ENCODE peak calls at places on chromosomes 6 and 20, in eight cellular contexts. U, Q, O, W, R, F, V and E are unnamed samples.

GRCh38 chr6:157510329-157511188 is 129.6 kb downstream of the ZDHHC14 start:
- ATAC-seq in U (no peak), Q (peak), O (no peak), W (no peak), R (no peak), F (no peak), V (no peak), E (no peak)

GRCh38 chr6:111406200-111406711 is 76.8 kb downstream of the REV3L start:
- ATAC-seq in U (no peak), Q (no peak), O (no peak), W (peak), R (peak), F (peak), V (peak), E (peak)

GRCh38 chr20:20465259-20465658 is 97.4 kb downstream of the INSM1 start:
- ATAC-seq in U (peak), Q (no peak), O (no peak), W (no peak), R (no peak), F (peak), V (no peak), E (no peak)

GRCh38 chr20:1417273-1417672 is 24.4 kb upstream of the FKBP1A start:
- ATAC-seq in U (no peak), Q (no peak), O (no peak), W (peak), R (no peak), F (no peak), V (no peak), E (no peak)

GRCh38 chr20:11905460-11906150 is 12.1 kb upstream of the BTBD3 start:
- ATAC-seq in U (peak), Q (no peak), O (peak), W (no peak), R (no peak), F (no peak), V (no peak), E (no peak)

GRCh38 chr20:30502670-30503069 is 754.8 kb upstream of the DEFB115 start:
- ATAC-seq in U (no peak), Q (no peak), O (no peak), W (peak), R (no peak), F (no peak), V (no peak), E (no peak)

GRCh38 chr20:62667530-62668440 is 25.5 kb downstream of the SLCO4A1 start:
- ATAC-seq in U (peak), Q (no peak), O (no peak), W (peak), R (no peak), F (no peak), V (no peak), E (no peak)

GRCh38 chr6:24833711-24834386 is 35.1 kb upstream of the ARMH2 start:
- ATAC-seq in U (no peak), Q (no peak), O (no peak), W (no peak), R (no peak), F (no peak), V (no peak), E (no peak)

GRCh38 chr20:1961374-1961773 is 32.5 kb downstream of the PDYN start:
- ATAC-seq in U (no peak), Q (no peak), O (no peak), W (no peak), R (no peak), F (peak), V (no peak), E (no peak)

GRCh38 chr20:3825526-3825925 is 5.2 kb downstream of the AP5S1 start:
- ATAC-seq in U (no peak), Q (no peak), O (no peak), W (no peak), R (no peak), F (no peak), V (no peak), E (no peak)

GRCh38 chr20:38591484-38592410 is 9.9 kb upstream of the ARHGAP40 start:
- ATAC-seq in U (no peak), Q (no peak), O (no peak), W (peak), R (no peak), F (no peak), V (no peak), E (no peak)

GRCh38 chr20:44357555-44358130 is 2.1 kb downstream of the HNF4A start:
- ATAC-seq in U (no peak), Q (no peak), O (no peak), W (no peak), R (no peak), F (peak), V (peak), E (no peak)

GRCh38 chr6:12181481-12181880 is 108.7 kb upstream of the EDN1 start:
- ATAC-seq in U (no peak), Q (no peak), O (no peak), W (no peak), R (no peak), F (no peak), V (no peak), E (no peak)

GRCh38 chr6:110033749-110034636 is 55.9 kb downstream of the GPR6 start:
- ATAC-seq in U (no peak), Q (no peak), O (no peak), W (peak), R (no peak), F (no peak), V (no peak), E (no peak)

GRCh38 chr6:170369439-170369838 is 62.9 kb downstream of the FAM120B start:
- ATAC-seq in U (no peak), Q (no peak), O (no peak), W (no peak), R (no peak), F (no peak), V (no peak), E (no peak)

GRCh38 chr6:7151381-7151780 is 43.6 kb downstream of the RREB1 start:
- ATAC-seq in U (peak), Q (no peak), O (no peak), W (no peak), R (no peak), F (no peak), V (no peak), E (no peak)

GRCh38 chr6:149451361-149452061 is 33.3 kb downstream of the ZC3H12D start:
- ATAC-seq in U (no peak), Q (peak), O (no peak), W (peak), R (no peak), F (no peak), V (peak), E (no peak)

GRCh38 chr6:37367557-37367956 is 13.8 kb downstream of the RNF8 start:
- ATAC-seq in U (no peak), Q (no peak), O (no peak), W (no peak), R (no peak), F (no peak), V (no peak), E (no peak)

GRCh38 chr20:56842086-56842485 is 213.0 kb downstream of the TFAP2C start:
- ATAC-seq in U (no peak), Q (no peak), O (no peak), W (no peak), R (no peak), F (no peak), V (no peak), E (no peak)

GRCh38 chr20:62382306-62383198 is 4.4 kb upstream of the RPS21 start:
- ATAC-seq in U (peak), Q (peak), O (peak), W (peak), R (peak), F (peak), V (peak), E (peak)

GRCh38 chr20:40268321-40269075 is 420.5 kb downstream of the MAFB start:
- ATAC-seq in U (no peak), Q (no peak), O (no peak), W (no peak), R (no peak), F (no peak), V (no peak), E (no peak)

GRCh38 chr20:57464642-57465211 is 60.2 kb downstream of the CTCFL start:
- ATAC-seq in U (peak), Q (no peak), O (peak), W (peak), R (no peak), F (no peak), V (peak), E (peak)

GRCh38 chr6:132314432-132314831 is 86.8 kb downstream of the MOXD1 start:
- ATAC-seq in U (no peak), Q (no peak), O (no peak), W (no peak), R (no peak), F (no peak), V (no peak), E (no peak)

GRCh38 chr6:119138906-119139541 is 60.6 kb upstream of the FAM184A start:
- ATAC-seq in U (no peak), Q (no peak), O (no peak), W (no peak), R (no peak), F (no peak), V (peak), E (no peak)

GRCh38 chr6:169935861-169936260 is 184.4 kb downstream of the ERMARD start:
- ATAC-seq in U (no peak), Q (no peak), O (no peak), W (no peak), R (no peak), F (no peak), V (no peak), E (no peak)

GRCh38 chr20:63746766-63747315 is 7.3 kb downstream of the SLC2A4RG start:
- ATAC-seq in U (no peak), Q (no peak), O (no peak), W (no peak), R (no peak), F (no peak), V (no peak), E (no peak)

GRCh38 chr6:15608406-15608805 is 54.4 kb downstream of the DTNBP1 start:
- ATAC-seq in U (peak), Q (no peak), O (peak), W (no peak), R (no peak), F (peak), V (peak), E (peak)

GRCh38 chr6:28351493-28351925 is 1.8 kb downstream of the ZKSCAN3 start:
- ATAC-seq in U (no peak), Q (no peak), O (no peak), W (no peak), R (no peak), F (no peak), V (no peak), E (no peak)

DNA sequence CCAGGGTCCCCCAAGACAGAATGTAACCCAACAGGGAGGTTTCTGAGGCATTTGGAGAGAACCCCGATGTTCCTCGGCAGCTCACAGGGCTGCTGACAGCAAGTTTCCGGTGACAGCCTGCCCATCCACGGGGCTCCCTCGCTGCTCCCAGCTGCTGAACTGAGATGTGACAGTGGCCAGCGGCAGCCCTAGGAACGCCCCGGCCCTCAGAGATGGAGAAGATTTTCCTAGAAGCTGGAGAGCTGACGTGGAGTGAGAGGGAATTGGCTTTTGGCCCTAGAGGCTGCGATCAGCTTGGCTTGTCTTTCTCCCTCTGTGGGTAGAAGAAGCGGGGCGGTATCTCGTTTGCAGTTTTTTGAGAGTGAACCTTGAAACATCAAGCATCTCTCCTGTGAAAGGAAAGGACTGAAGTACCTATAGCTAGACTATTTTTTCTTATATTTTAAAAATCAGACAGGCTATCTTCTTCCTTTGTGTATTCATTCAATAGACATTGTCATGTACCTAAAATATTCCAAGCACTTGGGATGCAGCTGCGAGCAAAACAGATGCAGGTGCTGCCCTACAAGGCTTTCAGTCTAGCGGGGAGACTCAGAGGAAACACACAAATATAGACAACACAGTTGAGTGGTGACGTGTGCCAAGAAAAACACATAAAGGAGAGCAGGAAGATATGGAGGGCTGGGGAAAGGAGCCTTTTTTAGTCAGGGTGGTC is 28.4 kb upstream of the NFATC2 start:
- ATAC-seq in U (peak), Q (no peak), O (no peak), W (no peak), R (peak), F (peak), V (peak), E (peak)
- H3K4me3 ChIP-seq in U (peak), Q (no peak), O (no peak), W (no peak), R (no peak), F (no peak), V (no peak), E (peak)

GRCh38 chr20:49482173-49482572 is 295 bp downstream of the KCNB1 start:
- ATAC-seq in U (no peak), Q (no peak), O (no peak), W (no peak), R (no peak), F (no peak), V (no peak), E (no peak)

GRCh38 chr20:49481116-49481515 is 1.4 kb downstream of the KCNB1 start:
- ATAC-seq in U (no peak), Q (no peak), O (no peak), W (no peak), R (no peak), F (no peak), V (no peak), E (no peak)

GRCh38 chr20:49483706-49484101 is 1.2 kb upstream of the KCNB1 start:
- ATAC-seq in U (no peak), Q (no peak), O (peak), W (peak), R (peak), F (peak), V (no peak), E (peak)

GRCh38 chr20:49483018-49483705 is 694 bp upstream of the KCNB1 start:
- ATAC-seq in U (no peak), Q (no peak), O (no peak), W (no peak), R (no peak), F (no peak), V (no peak), E (no peak)

GRCh38 chr20:49482621-49483017 is at the start of gene KCNB1:
- ATAC-seq in U (peak), Q (peak), O (peak), W (no peak), R (peak), F (peak), V (peak), E (peak)
- H3K4me3 ChIP-seq in U (peak), Q (no peak), O (no peak), W (peak), R (no peak), F (peak), V (no peak), E (peak)

GRCh38 chr6:101392561-101393230 is 812 bp upstream of the GRIK2 start:
- ATAC-seq in U (no peak), Q (no peak), O (no peak), W (peak), R (no peak), F (peak), V (no peak), E (no peak)
- H3K4me3 ChIP-seq in U (peak), Q (no peak), O (no peak), W (peak), R (no peak), F (peak), V (no peak), E (peak)

GRCh38 chr6:41503841-41504525 is 42.2 kb upstream of the FOXP4 start:
- ATAC-seq in U (peak), Q (no peak), O (peak), W (peak), R (peak), F (peak), V (peak), E (no peak)

GRCh38 chr6:41502607-41503434 is 43.4 kb upstream of the FOXP4 start:
- ATAC-seq in U (no peak), Q (no peak), O (no peak), W (no peak), R (no peak), F (peak), V (peak), E (no peak)

GRCh38 chr6:41503435-41503768 is 42.8 kb upstream of the FOXP4 start:
- ATAC-seq in U (no peak), Q (no peak), O (no peak), W (no peak), R (no peak), F (no peak), V (no peak), E (no peak)

GRCh38 chr6:41505084-41506049 is 40.8 kb upstream of the FOXP4 start:
- ATAC-seq in U (peak), Q (no peak), O (peak), W (peak), R (peak), F (peak), V (peak), E (peak)

GRCh38 chr6:41504526-41505021 is 41.6 kb upstream of the FOXP4 start:
- ATAC-seq in U (peak), Q (no peak), O (no peak), W (peak), R (peak), F (no peak), V (no peak), E (peak)
- H3K4me3 ChIP-seq in U (peak), Q (no peak), O (no peak), W (peak), R (peak), F (peak), V (peak), E (peak)

GRCh38 chr6:48071833-48072232 is 39.2 kb downstream of the PTCHD4 start:
- ATAC-seq in U (no peak), Q (no peak), O (no peak), W (no peak), R (no peak), F (no peak), V (no peak), E (no peak)

GRCh38 chr6:48068326-48069191 is 42.4 kb downstream of the PTCHD4 start:
- ATAC-seq in U (no peak), Q (no peak), O (no peak), W (peak), R (no peak), F (peak), V (peak), E (no peak)

GRCh38 chr6:48067148-48067709 is 43.8 kb downstream of the PTCHD4 start:
- ATAC-seq in U (no peak), Q (no peak), O (no peak), W (no peak), R (no peak), F (no peak), V (no peak), E (no peak)

GRCh38 chr6:48074368-48074767 is 36.6 kb downstream of the PTCHD4 start:
- ATAC-seq in U (no peak), Q (no peak), O (no peak), W (no peak), R (no peak), F (no peak), V (no peak), E (no peak)

GRCh38 chr6:48069280-48069679 is 41.7 kb downstream of the PTCHD4 start:
- ATAC-seq in U (no peak), Q (no peak), O (no peak), W (no peak), R (no peak), F (peak), V (peak), E (no peak)
- H3K4me3 ChIP-seq in U (no peak), Q (no peak), O (no peak), W (peak), R (no peak), F (peak), V (no peak), E (peak)

DNA sequence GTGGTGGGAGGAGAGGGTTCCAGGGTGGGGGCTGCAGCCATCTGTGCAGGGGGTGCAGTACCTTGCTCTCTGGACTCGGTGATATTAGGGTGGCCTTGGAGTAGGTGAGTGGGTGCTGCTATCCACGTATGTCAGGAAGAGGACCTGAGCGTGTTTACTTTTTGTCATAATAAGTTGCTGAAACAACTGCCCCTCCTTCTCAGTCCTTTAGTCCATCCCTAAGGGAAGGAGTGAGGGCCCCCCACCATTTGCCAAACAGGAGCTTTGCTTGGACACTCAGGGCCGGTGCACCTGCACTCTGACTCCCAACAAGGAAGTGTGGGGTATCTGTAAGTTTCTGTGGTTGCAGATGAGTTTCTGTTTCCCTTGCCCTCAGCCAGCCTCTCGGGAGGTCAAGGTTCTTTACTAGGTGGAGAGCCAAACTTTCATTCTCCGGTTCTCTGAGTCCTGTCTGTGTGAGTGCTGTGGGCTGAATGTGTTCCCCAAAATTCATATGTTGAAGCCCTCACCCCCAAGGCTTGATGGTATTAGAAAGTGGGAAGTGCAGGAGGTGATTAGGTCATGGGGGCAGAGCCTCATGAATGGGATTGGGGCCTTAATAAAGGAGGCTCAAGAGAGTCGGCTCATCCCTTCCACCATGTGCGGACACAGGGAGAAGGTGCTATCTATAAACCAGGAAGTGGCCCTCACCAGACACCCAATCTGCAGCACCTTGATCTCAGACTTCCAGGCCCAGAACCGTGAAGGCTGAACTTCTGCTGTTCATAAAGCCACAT is 19.7 kb upstream of the CCR6 start:
- ATAC-seq in U (no peak), Q (no peak), O (no peak), W (no peak), R (no peak), F (no peak), V (no peak), E (no peak)
- H3K4me3 ChIP-seq in U (no peak), Q (no peak), O (no peak), W (no peak), R (no peak), F (no peak), V (no peak), E (no peak)

GRCh38 chr6:128499079-128499705 is 21.2 kb downstream of the PTPRK start:
- ATAC-seq in U (no peak), Q (no peak), O (peak), W (no peak), R (no peak), F (no peak), V (peak), E (no peak)
- H3K4me3 ChIP-seq in U (no peak), Q (no peak), O (no peak), W (no peak), R (no peak), F (no peak), V (no peak), E (no peak)

GRCh38 chr20:51801220-51801991 is 915 bp downstream of the SALL4 start:
- ATAC-seq in U (no peak), Q (no peak), O (peak), W (peak), R (peak), F (no peak), V (peak), E (no peak)
- H3K4me3 ChIP-seq in U (peak), Q (no peak), O (peak), W (peak), R (peak), F (peak), V (peak), E (peak)